ENCODE peak calls at places on chromosomes 11 and 22, in ten cellular contexts. One of them, this sample, is unnamed.

GRCh38 chr11:86919557-86920210 is 35.5 kb downstream of the FZD4 start:
- DNase-seq in Ammon's horn: peak; percentile 56
- DNase-seq in astrocyte of the cerebellum: peak; percentile 75
- DNase-seq in pancreas: no peak
- DNase-seq in effector CD4-positive, alpha-beta T cell: no peak
- DNase-seq in spleen: no peak
- DNase-seq in Caco-2: peak; percentile 77
- DNase-seq in stimulated activated CD4-positive, alpha-beta T cell treated with anti-CD3 and anti-CD28 coated beads, Interleukin-15, amount 100 ng/mL, for 24 hours: no peak
- DNase-seq in activated T-cell treated with anti-CD3 and anti-CD28 coated beads for 1 hour: no peak
- DNase-seq in stimulated activated effector memory CD8-positive, alpha-beta T cell treated with anti-CD3 and anti-CD28 coated beads, Interleukin-12 subunit alpha, Interleukin-12 subunit beta, amount 100 ng/mL, for 72 hours: no peak
- DNase-seq in this sample: peak; percentile 64

GRCh38 chr22:30860176-30861105 is 108.1 kb downstream of the MORC2 start:
- DNase-seq in effector CD4-positive, alpha-beta T cell: no peak
- DNase-seq in pancreas: peak; percentile 21
- DNase-seq in stimulated activated CD4-positive, alpha-beta T cell treated with anti-CD3 and anti-CD28 coated beads, Interleukin-15, amount 100 ng/mL, for 24 hours: no peak
- DNase-seq in Caco-2: no peak
- DNase-seq in astrocyte of the cerebellum: no peak
- DNase-seq in stimulated activated effector memory CD8-positive, alpha-beta T cell treated with anti-CD3 and anti-CD28 coated beads, Interleukin-12 subunit alpha, Interleukin-12 subunit beta, amount 100 ng/mL, for 72 hours: peak; percentile 29
- DNase-seq in Ammon's horn: no peak
- DNase-seq in activated T-cell treated with anti-CD3 and anti-CD28 coated beads for 1 hour: no peak
- DNase-seq in spleen: peak; percentile 56
- DNase-seq in this sample: no peak

GRCh38 chr11:106391771-106392412 is 314.4 kb downstream of the AASDHPPT start:
- DNase-seq in Caco-2: no peak
- DNase-seq in stimulated activated CD4-positive, alpha-beta T cell treated with anti-CD3 and anti-CD28 coated beads, Interleukin-15, amount 100 ng/mL, for 24 hours: no peak
- DNase-seq in pancreas: no peak
- DNase-seq in activated T-cell treated with anti-CD3 and anti-CD28 coated beads for 1 hour: no peak
- DNase-seq in spleen: no peak
- DNase-seq in effector CD4-positive, alpha-beta T cell: no peak
- DNase-seq in astrocyte of the cerebellum: peak; percentile 45
- DNase-seq in Ammon's horn: no peak
- DNase-seq in stimulated activated effector memory CD8-positive, alpha-beta T cell treated with anti-CD3 and anti-CD28 coated beads, Interleukin-12 subunit alpha, Interleukin-12 subunit beta, amount 100 ng/mL, for 72 hours: no peak
- DNase-seq in this sample: no peak

GRCh38 chr22:37207981-37208380 is 4.3 kb downstream of the SSTR3 start:
- DNase-seq in astrocyte of the cerebellum: no peak
- DNase-seq in stimulated activated effector memory CD8-positive, alpha-beta T cell treated with anti-CD3 and anti-CD28 coated beads, Interleukin-12 subunit alpha, Interleukin-12 subunit beta, amount 100 ng/mL, for 72 hours: no peak
- DNase-seq in pancreas: no peak
- DNase-seq in stimulated activated CD4-positive, alpha-beta T cell treated with anti-CD3 and anti-CD28 coated beads, Interleukin-15, amount 100 ng/mL, for 24 hours: no peak
- DNase-seq in Ammon's horn: no peak
- DNase-seq in effector CD4-positive, alpha-beta T cell: no peak
- DNase-seq in Caco-2: no peak
- DNase-seq in activated T-cell treated with anti-CD3 and anti-CD28 coated beads for 1 hour: no peak
- DNase-seq in spleen: peak; percentile 36
- DNase-seq in this sample: no peak

GRCh38 chr11:68213135-68213515 is at the start of gene KMT5B:
- DNase-seq in effector CD4-positive, alpha-beta T cell: peak; percentile 27
- DNase-seq in stimulated activated CD4-positive, alpha-beta T cell treated with anti-CD3 and anti-CD28 coated beads, Interleukin-15, amount 100 ng/mL, for 24 hours: peak; percentile 64
- DNase-seq in Ammon's horn: no peak
- DNase-seq in astrocyte of the cerebellum: peak; percentile 15
- DNase-seq in spleen: no peak
- DNase-seq in stimulated activated effector memory CD8-positive, alpha-beta T cell treated with anti-CD3 and anti-CD28 coated beads, Interleukin-12 subunit alpha, Interleukin-12 subunit beta, amount 100 ng/mL, for 72 hours: no peak
- DNase-seq in Caco-2: peak; percentile 89
- DNase-seq in pancreas: peak; percentile 80
- DNase-seq in activated T-cell treated with anti-CD3 and anti-CD28 coated beads for 1 hour: peak; percentile 42
- DNase-seq in this sample: no peak

GRCh38 chr11:76316726-76317125 is 64.2 kb downstream of the THAP12 start:
- DNase-seq in astrocyte of the cerebellum: no peak
- DNase-seq in stimulated activated effector memory CD8-positive, alpha-beta T cell treated with anti-CD3 and anti-CD28 coated beads, Interleukin-12 subunit alpha, Interleukin-12 subunit beta, amount 100 ng/mL, for 72 hours: no peak
- DNase-seq in activated T-cell treated with anti-CD3 and anti-CD28 coated beads for 1 hour: no peak
- DNase-seq in spleen: no peak
- DNase-seq in Ammon's horn: no peak
- DNase-seq in Caco-2: no peak
- DNase-seq in stimulated activated CD4-positive, alpha-beta T cell treated with anti-CD3 and anti-CD28 coated beads, Interleukin-15, amount 100 ng/mL, for 24 hours: no peak
- DNase-seq in effector CD4-positive, alpha-beta T cell: no peak
- DNase-seq in pancreas: no peak
- DNase-seq in this sample: no peak

GRCh38 chr11:1829039-1829820 is 5.6 kb upstream of the SYT8 start:
- DNase-seq in spleen: no peak
- DNase-seq in effector CD4-positive, alpha-beta T cell: no peak
- DNase-seq in astrocyte of the cerebellum: peak; percentile 36
- DNase-seq in activated T-cell treated with anti-CD3 and anti-CD28 coated beads for 1 hour: no peak
- DNase-seq in Caco-2: no peak
- DNase-seq in stimulated activated CD4-positive, alpha-beta T cell treated with anti-CD3 and anti-CD28 coated beads, Interleukin-15, amount 100 ng/mL, for 24 hours: no peak
- DNase-seq in stimulated activated effector memory CD8-positive, alpha-beta T cell treated with anti-CD3 and anti-CD28 coated beads, Interleukin-12 subunit alpha, Interleukin-12 subunit beta, amount 100 ng/mL, for 72 hours: peak; percentile 46
- DNase-seq in Ammon's horn: no peak
- DNase-seq in pancreas: peak; percentile 56
- DNase-seq in this sample: no peak

GRCh38 chr22:36284171-36284571 is 31.2 kb downstream of the APOL1 start:
- DNase-seq in stimulated activated effector memory CD8-positive, alpha-beta T cell treated with anti-CD3 and anti-CD28 coated beads, Interleukin-12 subunit alpha, Interleukin-12 subunit beta, amount 100 ng/mL, for 72 hours: no peak
- DNase-seq in pancreas: no peak
- DNase-seq in effector CD4-positive, alpha-beta T cell: no peak
- DNase-seq in activated T-cell treated with anti-CD3 and anti-CD28 coated beads for 1 hour: no peak
- DNase-seq in Ammon's horn: no peak
- DNase-seq in spleen: peak; percentile 77
- DNase-seq in astrocyte of the cerebellum: no peak
- DNase-seq in stimulated activated CD4-positive, alpha-beta T cell treated with anti-CD3 and anti-CD28 coated beads, Interleukin-15, amount 100 ng/mL, for 24 hours: no peak
- DNase-seq in Caco-2: no peak
- DNase-seq in this sample: no peak

GRCh38 chr22:24510694-24511625 is 15.8 kb downstream of the UPB1 start:
- DNase-seq in pancreas: no peak
- DNase-seq in spleen: no peak
- DNase-seq in activated T-cell treated with anti-CD3 and anti-CD28 coated beads for 1 hour: no peak
- DNase-seq in astrocyte of the cerebellum: no peak
- DNase-seq in Caco-2: peak; percentile 66
- DNase-seq in stimulated activated effector memory CD8-positive, alpha-beta T cell treated with anti-CD3 and anti-CD28 coated beads, Interleukin-12 subunit alpha, Interleukin-12 subunit beta, amount 100 ng/mL, for 72 hours: no peak
- DNase-seq in Ammon's horn: no peak
- DNase-seq in stimulated activated CD4-positive, alpha-beta T cell treated with anti-CD3 and anti-CD28 coated beads, Interleukin-15, amount 100 ng/mL, for 24 hours: no peak
- DNase-seq in effector CD4-positive, alpha-beta T cell: no peak
- DNase-seq in this sample: no peak

GRCh38 chr11:33147559-33147958 is 13.7 kb downstream of the CSTF3 start:
- DNase-seq in spleen: no peak
- DNase-seq in Caco-2: no peak
- DNase-seq in pancreas: no peak
- DNase-seq in Ammon's horn: no peak
- DNase-seq in activated T-cell treated with anti-CD3 and anti-CD28 coated beads for 1 hour: no peak
- DNase-seq in effector CD4-positive, alpha-beta T cell: no peak
- DNase-seq in stimulated activated CD4-positive, alpha-beta T cell treated with anti-CD3 and anti-CD28 coated beads, Interleukin-15, amount 100 ng/mL, for 24 hours: no peak
- DNase-seq in astrocyte of the cerebellum: no peak
- DNase-seq in stimulated activated effector memory CD8-positive, alpha-beta T cell treated with anti-CD3 and anti-CD28 coated beads, Interleukin-12 subunit alpha, Interleukin-12 subunit beta, amount 100 ng/mL, for 72 hours: no peak
- DNase-seq in this sample: no peak